ENCODE peak calls at places on chromosomes 13 and 19, in five cellular contexts. O, S, G, Z and I are unnamed samples.

GRCh38 chr19:28039677-28040381 is 1173.1 kb downstream of the UQCRFS1 start:
- DNase-seq in O (no peak), S (no peak), G (no peak), Z (peak; percentile 35), I (no peak)

GRCh38 chr13:59461411-59461810 is 702.3 kb downstream of the DIAPH3 start:
- DNase-seq in O (no peak), S (no peak), G (no peak), Z (no peak), I (no peak)

GRCh38 chr13:40072663-40073120 is 417.2 kb downstream of the COG6 start:
- DNase-seq in O (no peak), S (no peak), G (no peak), Z (no peak), I (no peak)

GRCh38 chr13:41159174-41159573 is 26.6 kb upstream of the KBTBD6 start:
- DNase-seq in O (no peak), S (no peak), G (no peak), Z (no peak), I (no peak)

GRCh38 chr19:41029524-41030432 is 38.7 kb downstream of the CYP2B6 start:
- DNase-seq in O (no peak), S (no peak), G (no peak), Z (no peak), I (no peak)

GRCh38 chr19:6063576-6063961 is 46.7 kb downstream of the RFX2 start:
- DNase-seq in O (no peak), S (no peak), G (no peak), Z (no peak), I (no peak)

GRCh38 chr13:27379694-27380596 is 44.5 kb upstream of the GTF3A start:
- DNase-seq in O (peak; percentile 76), S (peak; percentile 35), G (peak; percentile 62), Z (peak; percentile 87), I (peak; percentile 77)

GRCh38 chr13:67614013-67614412 is 383.9 kb upstream of the PCDH9 start:
- DNase-seq in O (no peak), S (no peak), G (no peak), Z (no peak), I (no peak)

GRCh38 chr13:97030705-97031452 is 36.6 kb upstream of the OXGR1 start:
- DNase-seq in O (peak; percentile 60), S (peak; percentile 31), G (peak; percentile 83), Z (peak; percentile 55), I (peak; percentile 16)

GRCh38 chr19:35748106-35749020 is at the start of gene LIN37:
- DNase-seq in O (peak; percentile 97), S (peak; percentile 100), G (peak; percentile 100), Z (peak; percentile 99), I (peak; percentile 100)

GRCh38 chr13:112953591-112954487 is 15.2 kb upstream of the MCF2L start:
- DNase-seq in O (no peak), S (no peak), G (no peak), Z (no peak), I (no peak)

GRCh38 chr13:65638572-65639168 is 1591.5 kb downstream of the PCDH9 start:
- DNase-seq in O (peak; percentile 56), S (peak; percentile 0), G (peak; percentile 79), Z (peak; percentile 60), I (peak; percentile 63)

GRCh38 chr13:60019119-60019993 is 144.4 kb downstream of the DIAPH3 start:
- DNase-seq in O (no peak), S (no peak), G (peak; percentile 62), Z (no peak), I (no peak)

GRCh38 chr13:34657716-34658115 is 284.4 kb upstream of the NBEA start:
- DNase-seq in O (peak; percentile 87), S (peak; percentile 7), G (no peak), Z (no peak), I (no peak)

GRCh38 chr19:35178701-35179100 is 24.2 kb downstream of the FXYD5 start:
- DNase-seq in O (no peak), S (no peak), G (peak; percentile 62), Z (no peak), I (no peak)

GRCh38 chr13:114111577-114111976 is 20.8 kb downstream of the RASA3 start:
- DNase-seq in O (no peak), S (no peak), G (no peak), Z (no peak), I (no peak)

GRCh38 chr19:12965017-12965811 is 4.2 kb upstream of the DAND5 start:
- DNase-seq in O (peak; percentile 89), S (peak; percentile 53), G (peak; percentile 78), Z (peak; percentile 85), I (peak; percentile 86)

GRCh38 chr13:21006141-21007005 is 55.0 kb downstream of the LATS2 start:
- DNase-seq in O (no peak), S (no peak), G (no peak), Z (no peak), I (peak; percentile 49)

GRCh38 chr19:48341006-48341405 is 15.7 kb downstream of the EMP3 start:
- DNase-seq in O (peak; percentile 86), S (no peak), G (no peak), Z (no peak), I (peak; percentile 55)

GRCh38 chr19:34662919-34663318 is 14.0 kb downstream of the SCGB2B2 start:
- DNase-seq in O (peak; percentile 36), S (no peak), G (peak; percentile 17), Z (no peak), I (no peak)

GRCh38 chr19:46728208-46728607 is 11.3 kb upstream of the PRKD2 start:
- DNase-seq in O (no peak), S (no peak), G (no peak), Z (no peak), I (no peak)

GRCh38 chr19:36745870-36746269 is 26.7 kb downstream of the ZNF850 start:
- DNase-seq in O (no peak), S (no peak), G (no peak), Z (no peak), I (no peak)

GRCh38 chr19:36747750-36748149 is 24.9 kb downstream of the ZNF850 start:
- DNase-seq in O (no peak), S (no peak), G (no peak), Z (no peak), I (no peak)

GRCh38 chr19:36750066-36750691 is 22.4 kb downstream of the ZNF850 start:
- DNase-seq in O (no peak), S (no peak), G (no peak), Z (no peak), I (no peak)

GRCh38 chr19:36748431-36749275 is 24.0 kb downstream of the ZNF850 start:
- DNase-seq in O (no peak), S (no peak), G (no peak), Z (no peak), I (no peak)
- H3K9me3 ChIP-seq in O (peaks cover 28% of the 10 kb centered on the region), S (peaks cover 100% of the 10 kb centered on the region), G (peaks cover 50% of the 10 kb centered on the region), Z (peaks cover 90% of the 10 kb centered on the region), I (peaks cover 69% of the 10 kb centered on the region)

GRCh38 chr19:3607398-3608078 is 863 bp upstream of the TBXA2R start:
- DNase-seq in O (peak; percentile 46), S (no peak), G (peak; percentile 54), Z (no peak), I (no peak)
- H3K4me3 ChIP-seq in O (peak overlapping the region; percentile 66), S (peak overlapping the region; percentile 40), G (no peak overlapping the region), Z (no peak overlapping the region), I (peak overlapping the region; percentile 66)

GRCh38 chr13:49625392-49626137 is 2.7 kb upstream of the ARL11 start:
- DNase-seq in O (no peak), S (no peak), G (peak; percentile 19), Z (peak; percentile 38), I (no peak)
- H3K27ac ChIP-seq in O (no peak overlapping the region), S (no peak overlapping the region), G (no peak overlapping the region), Z (peak overlapping the region; percentile 18), I (no peak overlapping the region)

DNA sequence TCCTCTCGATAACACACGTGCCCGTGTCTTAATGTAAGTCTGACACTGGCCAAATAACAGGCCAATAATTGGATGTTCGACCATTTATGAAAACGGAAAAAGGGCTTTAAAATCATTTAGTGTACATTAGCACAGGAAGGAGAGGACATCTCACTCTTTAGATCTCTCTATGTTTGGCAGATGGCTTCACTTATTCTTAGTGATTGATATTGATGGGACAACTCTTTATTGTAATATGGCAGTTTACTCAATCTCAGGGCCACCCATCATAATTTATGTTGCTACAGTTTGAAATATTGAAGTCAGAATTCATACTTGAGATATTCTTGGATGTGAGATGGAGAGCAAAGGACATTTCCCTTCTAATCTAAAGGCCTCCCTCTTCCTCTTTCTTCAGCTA is 430.7 kb upstream of the ARGLU1 start:
- DNase-seq in O (no peak), S (no peak), G (no peak), Z (no peak), I (no peak)
- H3K9me3 ChIP-seq in O (no peaks in the 10 kb centered on the region), S (no peaks in the 10 kb centered on the region), G (no peaks in the 10 kb centered on the region), Z (no peaks in the 10 kb centered on the region), I (no peaks in the 10 kb centered on the region)

GRCh38 chr13:47033216-47033615 is 136.4 kb upstream of the HTR2A start:
- DNase-seq in O (peak; percentile 57), S (no peak), G (peak; percentile 45), Z (no peak), I (no peak)
- H3K4me3 ChIP-seq in O (peak overlapping the region; percentile 48), S (no peak overlapping the region), G (no peak overlapping the region), Z (no peak overlapping the region), I (no peak overlapping the region)

DNA sequence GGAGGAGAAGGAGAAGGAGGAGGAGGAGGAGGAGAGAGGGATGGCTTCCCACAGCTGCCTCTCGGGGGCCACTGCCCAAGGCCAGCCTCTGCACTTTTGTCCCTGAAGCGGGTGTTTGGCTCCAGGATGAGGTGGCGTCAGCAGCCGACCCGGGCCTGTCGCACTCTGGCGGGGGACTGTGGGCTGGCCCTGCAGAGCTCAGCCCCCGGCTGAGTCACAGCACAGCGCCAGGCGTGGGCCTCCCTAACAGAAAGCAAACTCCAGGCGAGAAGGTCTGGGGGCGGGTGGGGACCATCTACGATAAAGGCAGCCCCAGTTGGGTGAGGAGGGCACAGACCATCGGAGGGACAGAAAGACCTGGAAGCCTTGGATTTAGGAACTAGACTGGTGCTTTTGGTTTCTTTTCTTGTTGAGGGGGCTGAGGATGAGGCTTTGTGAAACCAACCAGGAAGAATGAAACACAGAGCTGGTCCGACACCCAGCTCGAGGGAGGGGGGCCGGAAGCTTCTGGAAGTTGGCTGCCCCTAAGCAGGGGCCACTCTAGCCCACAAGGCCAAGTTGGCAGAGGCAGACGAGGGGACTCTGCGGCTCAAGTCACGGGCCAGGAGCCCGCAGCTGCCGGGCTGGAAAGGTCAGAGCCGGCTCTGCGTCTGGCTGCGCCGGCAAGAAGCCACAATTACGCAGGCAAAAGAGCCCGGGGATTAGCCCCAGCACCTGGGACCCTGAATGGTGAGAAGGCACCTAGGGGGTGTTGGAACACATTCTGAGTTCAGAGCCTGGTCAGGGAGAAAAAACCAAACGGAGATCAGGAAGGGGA is 18.2 kb downstream of the LSM4 start:
- DNase-seq in O (peak; percentile 34), S (no peak), G (peak; percentile 89), Z (peak; percentile 94), I (peak; percentile 85)
- H3K27ac ChIP-seq in O (no peak overlapping the region), S (peak overlapping the region; percentile 99), G (peak overlapping the region; percentile 95), Z (peak overlapping the region; percentile 99), I (peak overlapping the region; percentile 85)